ENCODE peak calls at places on chromosomes 11 and 22, in ten cellular contexts. N, B, P, F, J, C, T, O, U and E are unnamed samples. For H3K9me3, the result is how much of the 10 kb centered on the place peaks cover.

GRCh38 chr11:35483131-35483800 is 42.1 kb downstream of the PAMR1 start:
- DNase-seq in F (no peak), P (no peak), J (no peak), U (no peak), B (no peak), N (no peak), C (no peak), T (no peak), O (no peak), E (no peak)

GRCh38 chr11:3127706-3128355 is 37.3 kb downstream of the OSBPL5 start:
- DNase-seq in P (peak), T (no peak), C (no peak), U (no peak), O (no peak), F (no peak), B (peak), N (no peak), J (no peak), E (peak)

GRCh38 chr22:42292726-42293520 is 22.5 kb upstream of the TCF20 start:
- DNase-seq in T (peak), U (no peak), C (no peak), J (no peak), O (no peak), F (no peak), P (no peak), N (no peak), B (no peak), E (no peak)

GRCh38 chr11:120714448-120714847 is 202.9 kb downstream of the GRIK4 start:
- DNase-seq in P (no peak), B (no peak), C (no peak), U (peak), T (no peak), N (no peak), F (no peak), O (no peak), J (no peak), E (no peak)

GRCh38 chr11:10208045-10208674 is 85.9 kb downstream of the SBF2 start:
- DNase-seq in P (no peak), N (peak), C (no peak), B (no peak), J (no peak), T (no peak), F (no peak), O (peak), U (peak), E (no peak)

GRCh38 chr11:113202431-113202830 is 112.0 kb upstream of the TTC12 start:
- DNase-seq in O (no peak), T (no peak), F (no peak), B (no peak), P (no peak), C (no peak), J (no peak), U (no peak), N (no peak), E (no peak)

GRCh38 chr11:33399421-33399820 is 142.2 kb downstream of the HIPK3 start:
- DNase-seq in U (no peak), N (no peak), T (no peak), B (no peak), P (no peak), O (no peak), C (no peak), J (no peak), F (no peak), E (no peak)

GRCh38 chr11:126630488-126630887 is 275.0 kb downstream of the ST3GAL4 start:
- DNase-seq in B (no peak), T (no peak), P (no peak), N (no peak), F (no peak), C (no peak), J (no peak), U (no peak), O (no peak), E (no peak)

GRCh38 chr11:72985645-72986044 is 156.5 kb downstream of the FCHSD2 start:
- DNase-seq in J (no peak), B (no peak), P (no peak), C (no peak), N (no peak), T (peak), U (peak), F (no peak), O (no peak), E (no peak)

GRCh38 chr11:62269654-62270278 is at the start of gene SCGB2A2:
- DNase-seq in N (no peak), C (no peak), F (no peak), B (no peak), J (no peak), T (peak), P (no peak), O (peak), U (no peak), E (no peak)

GRCh38 chr11:2892215-2893020 is 6.8 kb upstream of the CDKN1C start:
- DNase-seq in N (peak), F (peak), T (no peak), J (peak), C (no peak), P (peak), U (peak), B (peak), O (peak), E (peak)

GRCh38 chr11:72301486-72301885 is 57.5 kb upstream of the PHOX2A start:
- DNase-seq in O (no peak), P (no peak), B (no peak), J (no peak), N (no peak), T (no peak), F (no peak), C (no peak), U (no peak), E (no peak)

GRCh38 chr11:69157822-69158231 is 2.1 kb downstream of the SMIM38 start:
- DNase-seq in U (no peak), J (no peak), B (no peak), O (no peak), T (no peak), F (no peak), N (no peak), C (no peak), P (no peak), E (no peak)

GRCh38 chr22:27843441-27843840 is 41.9 kb upstream of the MN1 start:
- DNase-seq in U (no peak), P (no peak), N (no peak), J (no peak), F (peak), O (no peak), B (no peak), T (no peak), C (no peak), E (no peak)

GRCh38 chr11:132024587-132025295 is 654.3 kb downstream of the NTM start:
- DNase-seq in U (peak), J (no peak), T (no peak), O (no peak), N (no peak), F (no peak), B (no peak), C (no peak), P (no peak), E (no peak)

GRCh38 chr11:123197711-123198110 is 2.7 kb upstream of the CLMP start:
- DNase-seq in O (no peak), P (no peak), N (no peak), U (peak), J (no peak), T (no peak), F (no peak), B (no peak), C (no peak), E (no peak)

GRCh38 chr22:23292453-23293350 is 112.4 kb downstream of the BCR start:
- DNase-seq in J (no peak), P (no peak), O (no peak), N (no peak), B (no peak), T (no peak), U (no peak), C (no peak), F (no peak), E (no peak)

GRCh38 chr11:39236916-39237315 is 2222.5 kb downstream of the LRRC4C start:
- DNase-seq in N (peak), U (no peak), T (no peak), P (no peak), O (no peak), C (no peak), F (no peak), J (no peak), B (no peak), E (no peak)

GRCh38 chr11:119100246-119100959 is 1.2 kb downstream of the DPAGT1 start:
- DNase-seq in U (peak), J (peak), T (peak), N (peak), C (no peak), P (no peak), O (peak), B (peak), F (no peak), E (no peak)

GRCh38 chr11:118135796-118136165 is 16.8 kb downstream of the SCN4B start:
- DNase-seq in J (no peak), F (no peak), O (no peak), T (no peak), C (no peak), N (no peak), P (no peak), B (no peak), U (no peak), E (no peak)

GRCh38 chr11:107549253-107549953 is 16.1 kb downstream of the ALKBH8 start:
- DNase-seq in O (no peak), C (no peak), F (no peak), T (no peak), J (no peak), B (no peak), P (no peak), N (peak), U (peak), E (no peak)

GRCh38 chr11:122665882-122666281 is 10.4 kb downstream of the UBASH3B start:
- DNase-seq in J (no peak), N (no peak), F (no peak), O (no peak), P (no peak), B (no peak), T (no peak), C (no peak), U (peak), E (no peak)

GRCh38 chr11:107157146-107157808 is 139.0 kb upstream of the GUCY1A2 start:
- DNase-seq in U (peak), T (no peak), J (no peak), B (no peak), C (no peak), F (no peak), P (no peak), N (peak), O (no peak), E (no peak)

GRCh38 chr11:120244476-120244875 is 4.5 kb downstream of the POU2F3 start:
- DNase-seq in N (no peak), P (no peak), J (no peak), O (no peak), B (no peak), T (no peak), C (no peak), U (no peak), F (no peak), E (no peak)

GRCh38 chr11:64839887-64840782 is 4.3 kb downstream of the CDC42BPG start:
- DNase-seq in N (no peak), T (no peak), O (no peak), F (no peak), U (no peak), C (no peak), P (no peak), J (peak), B (no peak), E (no peak)

GRCh38 chr11:129930306-129930705 is 34.9 kb upstream of the NFRKB start:
- DNase-seq in F (no peak), N (no peak), T (no peak), B (no peak), J (no peak), P (no peak), U (no peak), C (no peak), O (no peak), E (no peak)

GRCh38 chr11:47997063-47998053 is 17.0 kb downstream of the PTPRJ start:
- DNase-seq in C (no peak), O (no peak), U (no peak), T (no peak), B (no peak), P (no peak), J (no peak), F (peak), N (no peak), E (no peak)

GRCh38 chr11:117187799-117188481 is 9.4 kb downstream of the SIDT2 start:
- DNase-seq in C (no peak), B (no peak), F (no peak), O (no peak), J (peak), T (peak), U (no peak), P (no peak), N (no peak), E (no peak)

GRCh38 chr11:62497132-62497915 is 49.3 kb downstream of the AHNAK start:
- DNase-seq in C (no peak), P (no peak), B (no peak), N (peak), J (no peak), U (peak), T (peak), O (peak), F (no peak), E (no peak)

GRCh38 chr11:68038226-68038717 is 553 bp upstream of the TCIRG1 start:
- DNase-seq in U (peak), N (no peak), P (no peak), F (peak), T (peak), O (no peak), C (peak), B (peak), J (peak), E (no peak)

GRCh38 chr11:57330029-57330428 is 5.3 kb upstream of the TNKS1BP1 start:
- DNase-seq in C (no peak), J (peak), B (no peak), T (no peak), N (no peak), U (no peak), O (no peak), F (no peak), P (no peak), E (no peak)

GRCh38 chr11:19838994-19839768 is 126.5 kb downstream of the NAV2 start:
- DNase-seq in O (no peak), F (no peak), N (no peak), B (no peak), C (no peak), P (no peak), T (no peak), J (no peak), U (no peak), E (no peak)

GRCh38 chr22:17518379-17518778 is 44.9 kb upstream of the SLC25A18 start:
- DNase-seq in P (no peak), N (no peak), B (no peak), O (no peak), U (no peak), J (no peak), F (no peak), T (no peak), C (no peak), E (no peak)

GRCh38 chr11:19173964-19174638 is 27.7 kb downstream of the CSRP3 start:
- DNase-seq in J (no peak), O (no peak), T (no peak), N (no peak), F (no peak), B (no peak), C (no peak), P (no peak), U (no peak), E (no peak)

GRCh38 chr11:111097191-111097590 is 148.3 kb upstream of the POU2AF2 start:
- DNase-seq in B (peak), F (peak), C (peak), P (peak), U (peak), J (no peak), O (no peak), T (peak), N (peak), E (no peak)

GRCh38 chr22:42404266-42404665 is 27.9 kb downstream of the NFAM1 start:
- DNase-seq in N (no peak), P (no peak), B (no peak), C (no peak), T (no peak), U (no peak), J (no peak), O (no peak), F (no peak), E (no peak)

DNA sequence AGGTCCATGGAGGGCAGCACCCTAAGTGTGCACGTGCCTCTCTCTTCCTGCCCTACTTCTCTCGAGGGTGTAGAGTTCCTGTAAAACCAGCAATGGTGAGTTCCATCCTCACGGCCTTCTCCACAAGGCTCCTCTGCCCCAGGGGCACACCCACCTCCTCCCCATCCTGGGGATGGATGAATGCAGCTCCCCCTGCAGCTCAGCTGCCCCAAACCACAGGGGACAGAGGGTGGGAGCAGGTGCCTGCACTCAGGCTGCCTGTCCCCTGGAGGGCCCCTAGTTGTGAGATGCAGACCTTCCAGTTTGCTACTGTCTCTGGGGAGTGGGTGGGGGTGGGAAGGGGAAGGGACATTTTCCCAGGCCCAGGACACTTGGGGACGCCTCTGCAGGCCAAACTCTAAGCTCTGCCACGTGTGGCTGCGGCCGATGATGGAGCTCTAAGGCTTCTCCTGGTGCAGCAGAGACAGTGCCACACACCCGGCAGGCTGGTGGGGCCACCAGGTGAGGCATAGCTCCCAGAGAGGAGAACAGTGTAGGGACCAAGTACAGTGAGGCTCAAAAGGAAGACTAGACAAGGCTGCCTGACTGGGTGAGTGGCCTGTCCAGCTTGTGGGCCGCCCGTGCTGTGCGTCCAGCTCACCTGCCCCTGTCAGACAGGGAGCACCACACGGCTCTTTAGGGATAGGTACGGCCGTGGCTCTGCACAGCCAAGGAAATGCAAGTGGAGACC is 540.9 kb downstream of the TBC1D22A start:
- DNase-seq in J (peak), U (no peak), B (no peak), C (no peak), T (no peak), N (no peak), P (no peak), O (no peak), F (no peak), E (no peak)
- H3K9me3 ChIP-seq in J (under half), U (under half), B (under half), C (under half), T (under half), N (under half), P (under half), O (under half), F (under half), E (under half)

GRCh38 chr11:70512716-70513115 is 114.4 kb downstream of the CTTN start:
- DNase-seq in T (no peak), F (no peak), N (no peak), J (no peak), C (no peak), U (no peak), B (no peak), O (no peak), P (no peak), E (no peak)
- H3K9me3 ChIP-seq in T (under half), F (under half), N (under half), J (under half), C (under half), U (under half), B (under half), O (under half), P (under half), E (under half)

DNA sequence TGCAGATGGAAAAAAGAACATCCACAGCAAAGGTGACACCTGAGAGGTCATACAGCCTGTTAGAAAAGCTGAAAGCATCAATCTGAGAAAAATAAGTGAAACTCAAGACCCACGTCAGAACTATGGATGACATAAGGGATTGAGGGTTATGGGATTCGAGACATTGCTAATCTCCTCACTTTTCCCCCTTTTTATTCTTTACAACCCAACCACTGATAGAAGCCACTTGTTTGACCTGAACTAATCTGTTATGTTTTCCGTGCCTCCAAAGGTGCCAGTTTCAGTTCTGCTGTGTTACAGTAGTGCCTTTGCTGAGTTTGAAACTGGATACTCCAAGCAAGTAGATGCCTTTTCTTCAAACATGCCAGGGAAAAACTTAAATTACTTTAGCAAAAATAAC is 16.9 kb upstream of the SESN3 start:
- DNase-seq in F (no peak), J (no peak), O (no peak), C (no peak), T (no peak), U (no peak), P (no peak), N (no peak), B (no peak), E (no peak)
- H3K9me3 ChIP-seq in F (under half), J (under half), O (under half), C (under half), T (under half), U (under half), P (under half), N (under half), B (under half), E (under half)

DNA sequence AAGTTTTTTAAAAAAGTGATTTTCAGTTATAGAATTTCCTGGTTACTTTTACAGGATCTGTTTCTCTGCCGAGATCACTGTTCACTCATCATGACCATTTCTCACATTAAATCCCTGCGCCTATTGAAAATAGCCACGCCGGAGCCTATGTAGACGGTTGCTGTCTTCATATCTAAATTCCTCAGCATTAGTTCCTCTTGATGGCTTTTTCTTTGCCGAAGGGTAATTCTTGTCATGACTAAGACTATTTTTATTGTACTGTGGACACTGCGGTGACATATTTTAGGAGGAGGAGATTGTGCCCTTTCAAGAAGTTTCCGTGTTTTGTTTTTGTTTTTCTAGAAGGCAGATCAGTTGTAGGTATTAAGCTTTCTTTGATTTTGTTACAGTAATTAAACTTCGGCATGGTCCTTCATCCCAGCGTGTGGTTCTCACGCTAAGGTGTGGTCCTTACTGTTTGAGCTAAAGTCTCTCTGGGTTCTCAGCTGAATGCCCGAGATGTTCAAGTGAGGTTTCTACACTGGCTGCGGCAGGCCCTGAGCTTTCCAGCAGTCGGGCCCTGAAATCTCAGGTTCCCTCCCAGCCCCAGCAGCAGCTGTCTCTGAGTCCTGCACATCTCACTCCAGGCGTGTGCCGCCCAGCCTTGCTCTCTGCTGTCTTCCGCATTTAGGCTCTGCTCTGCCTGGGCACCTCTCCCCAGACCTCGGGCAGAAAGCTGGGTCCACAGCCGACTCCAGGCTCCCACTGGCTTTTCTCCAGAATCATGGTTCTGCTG is 1110.5 kb downstream of the TBC1D22A start:
- DNase-seq in N (no peak), F (no peak), B (no peak), J (no peak), O (no peak), U (no peak), T (no peak), C (no peak), P (no peak), E (no peak)
- H3K9me3 ChIP-seq in N (under half), F (under half), B (under half), J (under half), O (under half), U (under half), T (under half), C (under half), P (under half), E (under half)

DNA sequence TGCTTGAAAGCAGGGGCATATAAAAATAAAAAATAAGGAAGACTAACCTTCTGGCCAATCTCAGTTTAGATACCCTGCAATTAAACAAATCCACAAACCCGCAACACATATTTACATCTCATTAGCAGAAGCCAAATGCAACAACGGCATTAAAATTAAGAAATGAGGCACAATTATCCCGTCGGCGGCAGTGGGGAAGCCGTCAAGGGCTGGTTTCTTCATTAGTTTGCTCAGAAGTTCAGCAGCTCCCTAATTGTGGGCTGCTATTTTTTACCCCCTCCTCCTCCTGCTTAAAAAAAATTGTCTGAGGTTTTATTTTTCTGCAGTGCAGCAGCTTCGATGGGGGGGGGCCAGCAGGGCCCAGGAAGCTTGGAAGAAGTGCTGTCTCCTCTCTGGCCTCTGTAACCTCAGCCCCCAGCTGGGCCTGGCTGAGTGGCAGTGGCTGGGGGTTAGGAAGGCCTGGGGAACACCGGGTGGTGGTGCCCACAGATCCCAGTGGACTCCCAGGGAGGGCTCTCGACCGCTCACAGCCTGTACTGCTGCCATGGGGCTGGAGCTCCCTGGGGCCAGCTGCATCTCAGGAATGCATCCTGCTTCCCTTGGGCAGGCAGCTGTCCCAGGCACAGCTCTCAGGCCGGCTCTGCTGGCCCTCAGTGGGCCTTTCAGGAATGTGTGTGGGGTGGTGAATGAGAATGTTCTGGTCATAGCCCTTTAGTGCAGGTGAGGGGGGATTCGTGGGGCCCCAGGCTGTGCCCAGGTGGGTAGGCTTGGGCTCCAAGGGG is 148.7 kb upstream of the B3GAT1 start:
- DNase-seq in J (no peak), N (peak), T (no peak), P (no peak), C (no peak), U (no peak), B (no peak), O (no peak), F (peak), E (no peak)
- H3K9me3 ChIP-seq in J (under half), N (under half), T (under half), P (under half), C (under half), U (under half), B (under half), O (under half), F (under half), E (under half)